ENCODE peak calls at places on chromosomes 3 and 15, in six cellular contexts. One of them, this sample, is unnamed.
A peak's percentile ranks its signal among the peaks of the same experiment; 100 is the strongest.

GRCh38 chr3:187802928-187803259 is 57.6 kb upstream of the BCL6 start:
- DNase-seq in esophagus squamous epithelium: no peak
- DNase-seq in H9: no peak
- DNase-seq in lower lobe of right lung: no peak
- DNase-seq in iPS DF 6.9: no peak
- DNase-seq in neuronal stem cell: no peak
- DNase-seq in this sample: no peak

GRCh38 chr3:12175844-12176453 is 17.2 kb upstream of the TIMP4 start:
- DNase-seq in esophagus squamous epithelium: no peak
- DNase-seq in lower lobe of right lung: peak; percentile 66
- DNase-seq in H9: peak; percentile 71
- DNase-seq in iPS DF 6.9: peak; percentile 55
- DNase-seq in neuronal stem cell: peak; percentile 62
- DNase-seq in this sample: peak; percentile 90

GRCh38 chr15:77282333-77282732 is 137.6 kb downstream of the PEAK1 start:
- DNase-seq in lower lobe of right lung: no peak
- DNase-seq in esophagus squamous epithelium: no peak
- DNase-seq in neuronal stem cell: peak; percentile 11
- DNase-seq in H9: peak; percentile 31
- DNase-seq in iPS DF 6.9: peak; percentile 13
- DNase-seq in this sample: peak; percentile 57

GRCh38 chr15:44102675-44103254 is 92.3 kb downstream of the FRMD5 start:
- DNase-seq in iPS DF 6.9: no peak
- DNase-seq in neuronal stem cell: peak; percentile 17
- DNase-seq in H9: no peak
- DNase-seq in lower lobe of right lung: no peak
- DNase-seq in esophagus squamous epithelium: no peak
- DNase-seq in this sample: no peak

GRCh38 chr3:118636841-118637240 is 397.8 kb downstream of the IGSF11 start:
- DNase-seq in neuronal stem cell: no peak
- DNase-seq in H9: peak; percentile 40
- DNase-seq in esophagus squamous epithelium: no peak
- DNase-seq in lower lobe of right lung: no peak
- DNase-seq in iPS DF 6.9: no peak
- DNase-seq in this sample: no peak

GRCh38 chr3:52195823-52196331 is 2.1 kb upstream of the ALAS1 start:
- DNase-seq in lower lobe of right lung: peak; percentile 71
- DNase-seq in esophagus squamous epithelium: no peak
- DNase-seq in H9: no peak
- DNase-seq in iPS DF 6.9: no peak
- DNase-seq in neuronal stem cell: no peak
- DNase-seq in this sample: peak; percentile 72

GRCh38 chr15:92809880-92810361 is 90.2 kb upstream of the CHD2 start:
- DNase-seq in neuronal stem cell: no peak
- DNase-seq in H9: no peak
- DNase-seq in esophagus squamous epithelium: no peak
- DNase-seq in lower lobe of right lung: no peak
- DNase-seq in iPS DF 6.9: no peak
- DNase-seq in this sample: peak; percentile 72

GRCh38 chr15:74400313-74400850 is 32.9 kb upstream of the CYP11A1 start:
- DNase-seq in H9: no peak
- DNase-seq in lower lobe of right lung: no peak
- DNase-seq in neuronal stem cell: no peak
- DNase-seq in esophagus squamous epithelium: no peak
- DNase-seq in iPS DF 6.9: no peak
- DNase-seq in this sample: no peak

GRCh38 chr15:45346381-45346780 is 32.0 kb downstream of the GATM start:
- DNase-seq in H9: no peak
- DNase-seq in lower lobe of right lung: no peak
- DNase-seq in iPS DF 6.9: no peak
- DNase-seq in esophagus squamous epithelium: no peak
- DNase-seq in neuronal stem cell: no peak
- DNase-seq in this sample: no peak

GRCh38 chr15:73927003-73927475 is 777 bp downstream of the LOXL1 start:
- DNase-seq in lower lobe of right lung: peak; percentile 75
- DNase-seq in esophagus squamous epithelium: no peak
- DNase-seq in iPS DF 6.9: no peak
- DNase-seq in H9: peak; percentile 67
- DNase-seq in neuronal stem cell: no peak
- DNase-seq in this sample: peak; percentile 92

GRCh38 chr15:88982304-88982945 is 69.2 kb upstream of the MFGE8 start:
- DNase-seq in esophagus squamous epithelium: no peak
- DNase-seq in H9: no peak
- DNase-seq in iPS DF 6.9: no peak
- DNase-seq in neuronal stem cell: no peak
- DNase-seq in lower lobe of right lung: no peak
- DNase-seq in this sample: peak; percentile 89

GRCh38 chr3:152359385-152360248 is 90.9 kb downstream of the MBNL1 start:
- DNase-seq in lower lobe of right lung: no peak
- DNase-seq in iPS DF 6.9: no peak
- DNase-seq in H9: no peak
- DNase-seq in neuronal stem cell: no peak
- DNase-seq in esophagus squamous epithelium: no peak
- DNase-seq in this sample: no peak

GRCh38 chr15:94793641-94794040 is 562.3 kb downstream of the MCTP2 start:
- DNase-seq in iPS DF 6.9: no peak
- DNase-seq in neuronal stem cell: no peak
- DNase-seq in lower lobe of right lung: no peak
- DNase-seq in H9: no peak
- DNase-seq in esophagus squamous epithelium: no peak
- DNase-seq in this sample: no peak

GRCh38 chr3:171813897-171814460 is 3.7 kb upstream of the PLD1 start:
- DNase-seq in H9: no peak
- DNase-seq in esophagus squamous epithelium: no peak
- DNase-seq in lower lobe of right lung: no peak
- DNase-seq in iPS DF 6.9: no peak
- DNase-seq in neuronal stem cell: no peak
- DNase-seq in this sample: no peak

GRCh38 chr3:117660941-117661635 is 951.5 kb downstream of the TUSC7 start:
- DNase-seq in iPS DF 6.9: no peak
- DNase-seq in neuronal stem cell: no peak
- DNase-seq in esophagus squamous epithelium: no peak
- DNase-seq in lower lobe of right lung: no peak
- DNase-seq in H9: no peak
- DNase-seq in this sample: no peak

GRCh38 chr3:35946857-35947514 is 307.7 kb downstream of the ARPP21 start:
- DNase-seq in H9: no peak
- DNase-seq in neuronal stem cell: no peak
- DNase-seq in esophagus squamous epithelium: no peak
- DNase-seq in lower lobe of right lung: no peak
- DNase-seq in iPS DF 6.9: no peak
- DNase-seq in this sample: no peak

GRCh38 chr3:126266291-126266840 is 86.0 kb upstream of the ALDH1L1 start:
- DNase-seq in H9: no peak
- DNase-seq in iPS DF 6.9: no peak
- DNase-seq in neuronal stem cell: no peak
- DNase-seq in esophagus squamous epithelium: no peak
- DNase-seq in lower lobe of right lung: no peak
- DNase-seq in this sample: peak; percentile 75

DNA sequence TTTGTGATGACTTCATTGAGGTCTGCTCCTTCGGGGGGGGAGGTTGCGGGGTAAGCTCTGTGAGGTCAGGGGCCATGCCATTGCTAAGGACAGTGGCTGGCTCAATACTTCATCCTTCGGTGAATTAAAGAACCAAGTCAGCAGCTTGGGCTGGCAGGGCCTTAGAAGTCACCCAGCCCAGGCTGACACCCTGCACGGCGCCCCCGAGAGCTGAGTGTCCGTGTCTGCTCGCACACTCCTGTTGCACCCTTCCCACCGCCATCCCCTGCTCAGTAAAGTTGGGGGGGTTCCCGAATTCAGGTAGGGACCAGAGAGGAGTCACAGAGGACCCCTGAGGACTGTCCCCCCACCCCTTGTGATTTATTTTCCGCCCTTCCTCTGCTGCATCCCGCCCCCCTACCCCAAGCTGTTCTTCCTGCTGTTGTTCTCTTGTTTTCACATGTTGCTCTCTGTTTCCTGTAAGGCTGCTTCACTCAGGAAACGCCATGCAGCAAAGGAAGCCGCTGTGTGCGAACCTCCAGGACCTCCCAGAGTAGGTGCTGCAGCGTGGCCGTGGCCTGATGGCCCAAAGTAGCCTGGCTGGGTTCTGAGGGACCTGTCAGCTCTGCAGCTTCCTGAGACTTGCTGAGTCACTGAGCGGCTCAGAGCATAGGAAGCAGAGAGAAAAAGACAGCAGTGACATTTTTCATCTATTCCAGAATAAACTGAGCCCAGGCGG is 14.4 kb downstream of the EFCC1 start:
- DNase-seq in lower lobe of right lung: peak; percentile 61
- DNase-seq in iPS DF 6.9: no peak
- DNase-seq in neuronal stem cell: no peak
- DNase-seq in esophagus squamous epithelium: no peak
- DNase-seq in H9: no peak
- DNase-seq in this sample: peak; percentile 77
- H3K27ac ChIP-seq in lower lobe of right lung: peak overlapping the region; percentile 84
- H3K27ac ChIP-seq in iPS DF 6.9: no peak overlapping the region
- H3K27ac ChIP-seq in neuronal stem cell: no peak overlapping the region
- H3K27ac ChIP-seq in esophagus squamous epithelium: peak overlapping the region; percentile 84
- H3K27ac ChIP-seq in H9: no peak overlapping the region
- H3K27ac ChIP-seq in this sample: no peak overlapping the region

GRCh38 chr15:41493205-41493901 is at the start of gene ITPKA:
- DNase-seq in H9: peak; percentile 86
- DNase-seq in neuronal stem cell: peak; percentile 73
- DNase-seq in lower lobe of right lung: peak; percentile 82
- DNase-seq in esophagus squamous epithelium: no peak
- DNase-seq in iPS DF 6.9: no peak
- DNase-seq in this sample: peak; percentile 81
- H3K27ac ChIP-seq in H9: no peak within 1 kb of the TSS
- H3K27ac ChIP-seq in neuronal stem cell: peak within 1 kb of the TSS; percentile 68
- H3K27ac ChIP-seq in lower lobe of right lung: peak within 1 kb of the TSS; percentile 58
- H3K27ac ChIP-seq in esophagus squamous epithelium: peak within 1 kb of the TSS; percentile 46
- H3K27ac ChIP-seq in iPS DF 6.9: no peak within 1 kb of the TSS
- H3K27ac ChIP-seq in this sample: no peak within 1 kb of the TSS

GRCh38 chr3:141391298-141392017 is 23.2 kb downstream of the ZBTB38 start:
- DNase-seq in H9: no peak
- DNase-seq in lower lobe of right lung: no peak
- DNase-seq in esophagus squamous epithelium: no peak
- DNase-seq in iPS DF 6.9: no peak
- DNase-seq in neuronal stem cell: no peak
- DNase-seq in this sample: no peak

GRCh38 chr3:141393151-141394076 is 25.1 kb downstream of the ZBTB38 start:
- DNase-seq in H9: peak; percentile 83
- DNase-seq in iPS DF 6.9: peak; percentile 43
- DNase-seq in neuronal stem cell: peak; percentile 80
- DNase-seq in lower lobe of right lung: no peak
- DNase-seq in esophagus squamous epithelium: no peak
- DNase-seq in this sample: no peak

GRCh38 chr3:141392018-141392370 is 23.7 kb downstream of the ZBTB38 start:
- DNase-seq in neuronal stem cell: no peak
- DNase-seq in iPS DF 6.9: no peak
- DNase-seq in H9: no peak
- DNase-seq in lower lobe of right lung: no peak
- DNase-seq in esophagus squamous epithelium: no peak
- DNase-seq in this sample: no peak

GRCh38 chr3:141390747-141391146 is 22.4 kb downstream of the ZBTB38 start:
- DNase-seq in lower lobe of right lung: no peak
- DNase-seq in H9: no peak
- DNase-seq in esophagus squamous epithelium: no peak
- DNase-seq in iPS DF 6.9: no peak
- DNase-seq in neuronal stem cell: no peak
- DNase-seq in this sample: no peak

GRCh38 chr3:141392416-141392815 is 24.1 kb downstream of the ZBTB38 start:
- DNase-seq in H9: no peak
- DNase-seq in lower lobe of right lung: no peak
- DNase-seq in neuronal stem cell: no peak
- DNase-seq in esophagus squamous epithelium: no peak
- DNase-seq in iPS DF 6.9: no peak
- DNase-seq in this sample: no peak
- H3K27ac ChIP-seq in H9: no peak overlapping the region
- H3K27ac ChIP-seq in lower lobe of right lung: no peak overlapping the region
- H3K27ac ChIP-seq in neuronal stem cell: peak overlapping the region; percentile 89
- H3K27ac ChIP-seq in esophagus squamous epithelium: peak overlapping the region; percentile 30
- H3K27ac ChIP-seq in iPS DF 6.9: no peak overlapping the region
- H3K27ac ChIP-seq in this sample: no peak overlapping the region

DNA sequence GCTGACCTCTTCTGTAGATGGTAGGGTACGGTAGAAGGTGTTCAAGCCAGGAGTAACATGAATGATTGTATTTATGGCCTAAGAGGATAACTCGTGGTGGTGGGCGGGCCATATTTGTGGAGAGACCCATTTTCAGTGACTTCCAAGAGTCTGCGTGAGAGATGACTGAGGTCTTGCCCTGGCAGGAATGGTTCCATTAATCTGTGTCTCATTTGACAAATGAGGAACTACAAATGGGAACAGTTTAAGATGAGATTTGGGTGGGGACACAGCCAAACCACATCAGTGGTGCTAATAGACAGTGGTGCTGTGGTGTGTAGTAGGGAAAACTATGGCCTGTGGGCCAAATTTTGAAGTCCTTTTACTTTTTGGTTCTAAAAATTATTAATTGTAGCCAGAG is 47.1 kb downstream of the FLNB start:
- DNase-seq in H9: no peak
- DNase-seq in neuronal stem cell: no peak
- DNase-seq in esophagus squamous epithelium: no peak
- DNase-seq in iPS DF 6.9: no peak
- DNase-seq in lower lobe of right lung: no peak
- DNase-seq in this sample: no peak
- H3K27ac ChIP-seq in H9: no peak overlapping the region
- H3K27ac ChIP-seq in neuronal stem cell: no peak overlapping the region
- H3K27ac ChIP-seq in esophagus squamous epithelium: peak overlapping the region; percentile 60
- H3K27ac ChIP-seq in iPS DF 6.9: no peak overlapping the region
- H3K27ac ChIP-seq in lower lobe of right lung: no peak overlapping the region
- H3K27ac ChIP-seq in this sample: no peak overlapping the region

This sample was measured in aorta.